ENCODE peak calls at places on chromosome X, in nine cellular contexts. I is brain microvascular endothelial cell; E is cardiac muscle cell; Y is mammary epithelial cell; L is fibroblast of lung; N is neuronal stem cell; C is CD8-positive, alpha-beta memory T cell; F is aorta; B is upper lobe of right lung. M is an unnamed sample.

GRCh38 chrX:154967603-154968002 is 54.9 kb downstream of the F8 start:
- DNase-seq in B (no peak), L (peak), F (no peak), I (no peak), E (no peak), C (no peak), N (no peak), Y (peak), M (no peak)

GRCh38 chrX:71923516-71923915 is 12.9 kb downstream of the NHSL2 start:
- DNase-seq in N (no peak), L (peak), F (no peak), C (no peak), B (no peak), Y (no peak), I (no peak), E (no peak), M (no peak)

GRCh38 chrX:85611926-85612325 is 232.5 kb upstream of the POF1B start:
- DNase-seq in L (peak), F (no peak), B (no peak), Y (peak), E (no peak), N (no peak), C (no peak), I (no peak), M (no peak)

GRCh38 chrX:135985123-135985973 is at the start of gene SLC9A6:
- DNase-seq in B (peak), I (peak), C (peak), E (peak), N (peak), L (peak), Y (peak), F (peak), M (no peak)

GRCh38 chrX:17052776-17053175 is 106.3 kb downstream of the REPS2 start:
- DNase-seq in L (no peak), I (no peak), Y (no peak), E (no peak), F (no peak), N (no peak), B (no peak), C (no peak), M (no peak)

GRCh38 chrX:72238183-72238582 is 644 bp downstream of the ERCC6L start:
- DNase-seq in Y (no peak), B (no peak), F (no peak), I (no peak), N (no peak), C (no peak), E (no peak), L (no peak), M (no peak)

GRCh38 chrX:124023838-124024238 is 62.3 kb downstream of the STAG2 start:
- DNase-seq in N (no peak), C (no peak), E (no peak), B (no peak), F (no peak), Y (peak), L (peak), I (no peak), M (no peak)

GRCh38 chrX:53313746-53314105 is 32.3 kb upstream of the IQSEC2 start:
- DNase-seq in F (no peak), B (no peak), E (no peak), C (no peak), I (no peak), L (no peak), Y (no peak), N (no peak), M (no peak)

GRCh38 chrX:57528670-57529255 is 63.0 kb upstream of the ZXDB start:
- DNase-seq in Y (peak), N (no peak), E (peak), B (no peak), F (no peak), I (no peak), C (no peak), L (no peak), M (no peak)

GRCh38 chrX:15468036-15468435 is 25.1 kb downstream of the PIR start:
- DNase-seq in N (no peak), Y (peak), B (no peak), E (peak), I (peak), L (peak), C (no peak), F (no peak), M (no peak)

GRCh38 chrX:123481908-123482873 is 250.7 kb downstream of the THOC2 start:
- DNase-seq in Y (no peak), B (no peak), C (no peak), F (no peak), E (peak), L (peak), N (peak), I (no peak), M (peak)

GRCh38 chrX:14883826-14884225 is 10.6 kb downstream of the MOSPD2 start:
- DNase-seq in N (no peak), B (no peak), Y (no peak), C (no peak), I (no peak), E (no peak), F (no peak), L (no peak), M (no peak)

GRCh38 chrX:154531626-154532025 is 15.0 kb downstream of the G6PD start:
- DNase-seq in B (no peak), F (peak), Y (no peak), E (peak), C (no peak), I (no peak), L (peak), N (no peak), M (no peak)

GRCh38 chrX:152637649-152638442 is at the start of gene GABRQ:
- DNase-seq in E (peak), Y (no peak), I (peak), F (no peak), N (peak), L (peak), B (peak), C (no peak), M (no peak)

GRCh38 chrX:9845574-9845948 is 59.3 kb downstream of the SHROOM2 start:
- DNase-seq in I (no peak), F (peak), L (no peak), C (no peak), Y (no peak), E (no peak), N (no peak), B (no peak), M (peak)

GRCh38 chrX:71492086-71493065 is 40.5 kb upstream of the OGT start:
- DNase-seq in Y (peak), L (peak), N (no peak), C (peak), F (peak), I (peak), E (peak), B (peak), M (no peak)

GRCh38 chrX:42151808-42152207 is 228.5 kb upstream of the CASK start:
- DNase-seq in N (no peak), Y (peak), E (no peak), L (no peak), C (no peak), F (no peak), I (no peak), B (no peak), M (no peak)

GRCh38 chrX:70141373-70141772 is 8.1 kb downstream of the IGBP1 start:
- DNase-seq in B (no peak), F (no peak), L (no peak), N (no peak), I (no peak), C (no peak), E (no peak), Y (no peak), M (no peak)

GRCh38 chrX:13177921-13178320 is 133.5 kb upstream of the FAM9C start:
- DNase-seq in Y (no peak), B (no peak), I (no peak), L (no peak), C (no peak), N (no peak), F (no peak), E (no peak), M (no peak)

GRCh38 chrX:13179100-13179499 is 134.7 kb upstream of the FAM9C start:
- DNase-seq in N (no peak), L (no peak), Y (peak), C (no peak), B (no peak), E (no peak), F (no peak), I (no peak), M (no peak)

GRCh38 chrX:13180807-13181206 is 136.4 kb upstream of the FAM9C start:
- DNase-seq in E (no peak), Y (peak), C (no peak), B (no peak), F (no peak), N (no peak), I (peak), L (peak), M (peak)
- H3K4me3 ChIP-seq in E (no peak), Y (no peak), C (no peak), B (no peak), F (no peak), N (no peak), I (no peak), L (no peak), M (no peak)

GRCh38 chrX:3029084-3029483 is 12.2 kb upstream of the ARSF start:
- DNase-seq in N (no peak), B (no peak), I (no peak), Y (no peak), L (no peak), E (no peak), F (no peak), C (no peak), M (no peak)
- H3K4me3 ChIP-seq in N (no peak), B (no peak), I (no peak), Y (no peak), L (no peak), E (no peak), F (no peak), C (no peak), M (no peak)

GRCh38 chrX:110003167-110004156 is 548 bp downstream of the TMEM164 start:
- DNase-seq in B (peak), C (peak), Y (no peak), N (no peak), I (no peak), E (no peak), L (peak), F (peak), M (no peak)

GRCh38 chrX:110004970-110005369 is 2.1 kb downstream of the TMEM164 start:
- DNase-seq in C (no peak), F (no peak), I (no peak), B (no peak), L (no peak), N (no peak), Y (no peak), E (no peak), M (no peak)

GRCh38 chrX:110002300-110003166 is at the start of gene TMEM164:
- DNase-seq in F (peak), E (peak), Y (peak), I (peak), B (peak), N (peak), L (peak), C (peak), M (peak)

GRCh38 chrX:110006161-110006560 is 3.2 kb downstream of the TMEM164 start:
- DNase-seq in B (no peak), N (no peak), Y (no peak), C (no peak), L (no peak), I (no peak), F (no peak), E (no peak), M (no peak)

GRCh38 chrX:110004210-110004609 is 1.3 kb downstream of the TMEM164 start:
- DNase-seq in C (no peak), I (no peak), B (peak), E (no peak), N (no peak), L (no peak), F (no peak), Y (peak), M (no peak)
- H3K4me3 ChIP-seq in C (no peak), I (no peak), B (peak), E (no peak), N (peak), L (no peak), F (no peak), Y (no peak), M (peak)

GRCh38 chrX:40157228-40158035 is 59.7 kb upstream of the BCOR start:
- DNase-seq in C (no peak), Y (no peak), I (no peak), B (no peak), N (no peak), F (no peak), L (no peak), E (no peak), M (no peak)

GRCh38 chrX:40154229-40154852 is 56.6 kb upstream of the BCOR start:
- DNase-seq in L (no peak), N (no peak), E (peak), F (no peak), B (no peak), I (no peak), C (no peak), Y (no peak), M (no peak)

GRCh38 chrX:40156472-40157227 is 58.9 kb upstream of the BCOR start:
- DNase-seq in F (no peak), N (no peak), C (no peak), L (no peak), Y (no peak), I (no peak), B (no peak), E (no peak), M (no peak)

GRCh38 chrX:40154853-40155616 is 57.3 kb upstream of the BCOR start:
- DNase-seq in F (peak), L (no peak), B (peak), I (no peak), C (peak), Y (no peak), E (peak), N (no peak), M (no peak)

GRCh38 chrX:40155617-40156471 is 58.1 kb upstream of the BCOR start:
- DNase-seq in I (no peak), C (peak), Y (no peak), N (no peak), E (no peak), F (no peak), L (no peak), B (no peak), M (no peak)
- H3K4me3 ChIP-seq in I (peak), C (peak), Y (no peak), N (peak), E (peak), F (no peak), L (no peak), B (peak), M (peak)

DNA sequence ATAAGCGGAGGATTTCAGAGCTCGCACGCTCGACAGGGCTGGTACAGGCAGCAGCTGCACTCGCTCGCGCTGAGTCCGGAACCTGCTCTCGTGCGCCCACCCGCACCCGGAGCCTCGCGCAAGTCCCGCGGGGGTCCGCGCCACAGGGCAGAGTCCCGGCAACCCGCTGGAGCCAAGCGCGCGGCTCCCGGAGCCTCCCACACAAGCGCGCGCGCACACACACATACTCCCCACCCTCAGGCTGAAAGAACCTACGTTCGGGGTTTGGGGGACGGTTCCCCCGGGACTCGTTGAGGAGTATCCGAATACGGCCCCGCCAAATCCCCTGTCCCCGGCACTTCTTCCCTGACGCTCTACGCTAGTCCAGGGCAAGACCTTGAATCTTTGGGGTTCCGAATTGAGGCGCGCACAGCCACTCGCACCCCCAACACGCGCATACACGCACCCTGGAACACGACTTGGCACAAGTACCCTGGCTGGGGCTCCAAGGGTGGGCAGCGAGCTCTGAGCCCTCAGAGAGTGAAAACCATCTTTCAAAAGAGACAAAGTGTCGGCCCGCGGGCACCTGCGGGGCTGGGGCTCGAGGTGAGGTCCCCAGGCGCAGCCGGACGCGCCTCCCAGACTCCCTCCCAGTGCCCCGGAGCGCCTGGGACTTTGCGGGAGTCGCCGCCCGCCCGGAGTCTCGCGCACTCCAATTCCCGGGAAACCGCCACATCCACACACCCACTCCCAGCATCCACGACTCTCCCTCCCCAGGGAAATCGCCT is 942 bp downstream of the ANOS1 start:
- DNase-seq in N (no peak), B (peak), E (peak), L (no peak), F (peak), I (no peak), C (no peak), Y (peak), M (no peak)
- H3K4me3 ChIP-seq in N (peak), B (peak), E (peak), L (no peak), F (peak), I (peak), C (no peak), Y (peak), M (peak)

DNA sequence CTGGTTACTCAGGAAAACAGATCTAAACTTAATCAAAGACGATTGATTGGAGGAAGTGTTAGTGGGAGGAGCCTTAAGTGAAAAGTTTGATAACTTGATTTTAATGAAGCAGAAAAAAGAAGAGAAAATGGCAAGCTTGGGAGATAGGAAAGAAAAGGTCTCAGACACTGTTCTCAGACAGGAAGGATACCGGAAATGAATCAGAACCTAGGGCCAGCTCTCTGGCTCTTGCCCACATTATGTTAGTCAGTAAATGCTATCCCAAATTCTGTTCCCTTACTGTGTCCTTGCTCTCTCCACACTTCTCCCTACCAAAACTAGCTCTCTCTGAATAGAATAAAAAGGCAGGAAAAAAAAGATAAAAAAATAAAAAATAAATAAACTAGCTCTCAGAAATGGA is 48.6 kb upstream of the TMEM164 start:
- DNase-seq in E (no peak), F (no peak), Y (peak), B (no peak), I (no peak), C (no peak), N (no peak), L (peak), M (no peak)
- H3K4me3 ChIP-seq in E (no peak), F (no peak), Y (no peak), B (no peak), I (no peak), C (no peak), N (no peak), L (no peak), M (no peak)

DNA sequence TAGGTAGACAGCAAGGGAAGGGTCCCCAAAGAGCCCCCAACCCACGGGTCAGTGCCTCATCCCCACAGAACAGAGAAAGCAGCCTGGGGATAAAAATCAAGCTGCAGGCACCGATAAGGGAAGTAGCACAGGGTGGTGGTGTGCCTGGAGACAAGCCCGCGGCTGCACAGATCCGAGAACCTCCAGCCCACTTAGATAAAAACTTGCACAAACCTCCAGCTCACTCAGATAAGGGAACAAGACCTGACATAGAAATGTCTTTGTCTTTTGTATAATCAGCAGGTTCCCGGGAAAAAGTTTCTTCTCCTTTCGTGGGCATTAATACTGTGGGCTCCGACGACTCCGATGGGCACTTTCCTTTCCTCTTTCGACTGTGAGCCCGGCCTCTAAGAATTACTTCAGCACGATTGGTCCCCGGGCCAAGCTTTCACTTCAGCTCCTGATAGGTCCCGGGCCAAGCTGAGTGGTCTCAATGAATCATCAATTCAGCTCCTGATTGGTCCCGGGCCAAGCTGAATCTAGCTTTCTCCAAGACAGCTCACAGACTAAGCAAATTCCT is 32.4 kb downstream of the PRDX4 start:
- DNase-seq in N (no peak), E (peak), C (no peak), L (peak), Y (no peak), F (no peak), I (no peak), B (no peak), M (no peak)
- H3K4me3 ChIP-seq in N (no peak), E (no peak), C (no peak), L (no peak), Y (no peak), F (peak), I (no peak), B (no peak), M (no peak)